ENCODE peak calls at places on chromosome 3, in four cellular contexts. One of them, this sample, is unnamed.

GRCh38 chr3:158128755-158129154 is 18.9 kb downstream of the RSRC1 start:
- DNase-seq in H1: no peak
- DNase-seq in CD8-positive, alpha-beta T cell: no peak
- DNase-seq in nephron progenitor cell: no peak
- DNase-seq in this sample: no peak

GRCh38 chr3:52525666-52526065 is 8.0 kb downstream of the NT5DC2 start:
- DNase-seq in CD8-positive, alpha-beta T cell: no peak
- DNase-seq in nephron progenitor cell: no peak
- DNase-seq in H1: no peak
- DNase-seq in this sample: peak

GRCh38 chr3:7695067-7695466 is 806.6 kb upstream of the LMCD1 start:
- DNase-seq in H1: no peak
- DNase-seq in nephron progenitor cell: no peak
- DNase-seq in CD8-positive, alpha-beta T cell: no peak
- DNase-seq in this sample: no peak

GRCh38 chr3:141227752-141228151 is 3.9 kb upstream of the PXYLP1 start:
- DNase-seq in H1: no peak
- DNase-seq in nephron progenitor cell: no peak
- DNase-seq in CD8-positive, alpha-beta T cell: no peak
- DNase-seq in this sample: no peak

GRCh38 chr3:112649478-112649735 is 8.5 kb upstream of the CCDC80 start:
- DNase-seq in CD8-positive, alpha-beta T cell: no peak
- DNase-seq in H1: no peak
- DNase-seq in nephron progenitor cell: no peak
- DNase-seq in this sample: no peak

GRCh38 chr3:93969443-93969842 is 4.3 kb downstream of the PROS1 start:
- DNase-seq in nephron progenitor cell: no peak
- DNase-seq in H1: no peak
- DNase-seq in CD8-positive, alpha-beta T cell: no peak
- DNase-seq in this sample: no peak

GRCh38 chr3:8143186-8143585 is 358.4 kb upstream of the LMCD1 start:
- DNase-seq in CD8-positive, alpha-beta T cell: no peak
- DNase-seq in H1: no peak
- DNase-seq in nephron progenitor cell: no peak
- DNase-seq in this sample: no peak

GRCh38 chr3:20648294-20648693 is 462.3 kb upstream of the SGO1 start:
- DNase-seq in H1: no peak
- DNase-seq in CD8-positive, alpha-beta T cell: no peak
- DNase-seq in nephron progenitor cell: no peak
- DNase-seq in this sample: no peak

GRCh38 chr3:15520185-15520584 is 1.3 kb downstream of the COLQ start:
- DNase-seq in CD8-positive, alpha-beta T cell: no peak
- DNase-seq in nephron progenitor cell: no peak
- DNase-seq in H1: no peak
- DNase-seq in this sample: no peak

GRCh38 chr3:177833392-177833791 is 636.1 kb upstream of the TBL1XR1 start:
- DNase-seq in nephron progenitor cell: no peak
- DNase-seq in CD8-positive, alpha-beta T cell: no peak
- DNase-seq in H1: no peak
- DNase-seq in this sample: no peak

GRCh38 chr3:71930056-71930991 is 145.4 kb upstream of the PROK2 start:
- DNase-seq in H1: peak
- DNase-seq in nephron progenitor cell: no peak
- DNase-seq in CD8-positive, alpha-beta T cell: no peak
- DNase-seq in this sample: peak

GRCh38 chr3:23611737-23612295 is 193.9 kb upstream of the UBE2E1 start:
- DNase-seq in H1: peak
- DNase-seq in CD8-positive, alpha-beta T cell: no peak
- DNase-seq in nephron progenitor cell: no peak
- DNase-seq in this sample: no peak

GRCh38 chr3:24137958-24138875 is 193.1 kb downstream of the NR1D2 start:
- DNase-seq in CD8-positive, alpha-beta T cell: no peak
- DNase-seq in nephron progenitor cell: no peak
- DNase-seq in H1: no peak
- DNase-seq in this sample: no peak

GRCh38 chr3:188812198-188812597 is 359.6 kb upstream of the TPRG1 start:
- DNase-seq in nephron progenitor cell: no peak
- DNase-seq in CD8-positive, alpha-beta T cell: no peak
- DNase-seq in H1: no peak
- DNase-seq in this sample: no peak

GRCh38 chr3:86416334-86416733 is 574.6 kb downstream of the VGLL3 start:
- DNase-seq in CD8-positive, alpha-beta T cell: no peak
- DNase-seq in H1: no peak
- DNase-seq in nephron progenitor cell: no peak
- DNase-seq in this sample: no peak

GRCh38 chr3:44114142-44114541 is 127.5 kb upstream of the TOPAZ1 start:
- DNase-seq in CD8-positive, alpha-beta T cell: no peak
- DNase-seq in H1: peak
- DNase-seq in nephron progenitor cell: peak
- DNase-seq in this sample: no peak

GRCh38 chr3:69359339-69359893 is 26.5 kb downstream of the FRMD4B start:
- DNase-seq in CD8-positive, alpha-beta T cell: no peak
- DNase-seq in H1: no peak
- DNase-seq in nephron progenitor cell: no peak
- DNase-seq in this sample: no peak

GRCh38 chr3:152302521-152303021 is 33.8 kb downstream of the MBNL1 start:
- DNase-seq in nephron progenitor cell: no peak
- DNase-seq in CD8-positive, alpha-beta T cell: no peak
- DNase-seq in H1: no peak
- DNase-seq in this sample: no peak

GRCh38 chr3:146277953-146278631 is 27.2 kb upstream of the PLSCR4 start:
- DNase-seq in CD8-positive, alpha-beta T cell: no peak
- DNase-seq in nephron progenitor cell: no peak
- DNase-seq in H1: no peak
- DNase-seq in this sample: no peak

GRCh38 chr3:62873672-62874397 is 1.4 kb downstream of the CADPS start:
- DNase-seq in H1: peak
- DNase-seq in nephron progenitor cell: peak
- DNase-seq in CD8-positive, alpha-beta T cell: no peak
- DNase-seq in this sample: no peak

GRCh38 chr3:42190701-42191442 is 75.1 kb downstream of the CCK start:
- DNase-seq in nephron progenitor cell: peak
- DNase-seq in H1: peak
- DNase-seq in CD8-positive, alpha-beta T cell: peak
- DNase-seq in this sample: peak

GRCh38 chr3:170632780-170633179 is 46.9 kb upstream of the SLC7A14 start:
- DNase-seq in H1: no peak
- DNase-seq in CD8-positive, alpha-beta T cell: no peak
- DNase-seq in nephron progenitor cell: no peak
- DNase-seq in this sample: no peak

GRCh38 chr3:175728566-175728965 is 869.4 kb downstream of the NAALADL2 start:
- DNase-seq in H1: no peak
- DNase-seq in nephron progenitor cell: no peak
- DNase-seq in CD8-positive, alpha-beta T cell: no peak
- DNase-seq in this sample: no peak

GRCh38 chr3:62131620-62132019 is 241.7 kb downstream of the FEZF2 start:
- DNase-seq in H1: no peak
- DNase-seq in nephron progenitor cell: no peak
- DNase-seq in CD8-positive, alpha-beta T cell: no peak
- DNase-seq in this sample: no peak

GRCh38 chr3:4332574-4332973 is 29.4 kb downstream of the SETMAR start:
- DNase-seq in nephron progenitor cell: no peak
- DNase-seq in H1: no peak
- DNase-seq in CD8-positive, alpha-beta T cell: no peak
- DNase-seq in this sample: no peak

GRCh38 chr3:109023656-109024254 is 70.1 kb upstream of the GUCA1C start:
- DNase-seq in H1: no peak
- DNase-seq in nephron progenitor cell: peak
- DNase-seq in CD8-positive, alpha-beta T cell: no peak
- DNase-seq in this sample: no peak

GRCh38 chr3:177603137-177603603 is 405.9 kb upstream of the TBL1XR1 start:
- DNase-seq in nephron progenitor cell: no peak
- DNase-seq in CD8-positive, alpha-beta T cell: no peak
- DNase-seq in H1: no peak
- DNase-seq in this sample: no peak

GRCh38 chr3:49536875-49537533 is 17.3 kb upstream of the BSN start:
- DNase-seq in CD8-positive, alpha-beta T cell: no peak
- DNase-seq in nephron progenitor cell: no peak
- DNase-seq in H1: no peak
- DNase-seq in this sample: no peak

GRCh38 chr3:167882057-167882667 is 146.6 kb downstream of the SERPINI1 start:
- DNase-seq in nephron progenitor cell: no peak
- DNase-seq in H1: no peak
- DNase-seq in CD8-positive, alpha-beta T cell: no peak
- DNase-seq in this sample: no peak

GRCh38 chr3:172257638-172258400 is 190.4 kb downstream of the GHSR start:
- DNase-seq in CD8-positive, alpha-beta T cell: no peak
- DNase-seq in nephron progenitor cell: no peak
- DNase-seq in H1: no peak
- DNase-seq in this sample: no peak

GRCh38 chr3:123422457-123422856 is 26.4 kb downstream of the ADCY5 start:
- DNase-seq in H1: no peak
- DNase-seq in nephron progenitor cell: no peak
- DNase-seq in CD8-positive, alpha-beta T cell: no peak
- DNase-seq in this sample: no peak

GRCh38 chr3:71486831-71487230 is 96.7 kb downstream of the FOXP1 start:
- DNase-seq in CD8-positive, alpha-beta T cell: no peak
- DNase-seq in nephron progenitor cell: no peak
- DNase-seq in H1: no peak
- DNase-seq in this sample: no peak

GRCh38 chr3:141972394-141972793 is 96.0 kb downstream of the ATP1B3 start:
- DNase-seq in CD8-positive, alpha-beta T cell: no peak
- DNase-seq in nephron progenitor cell: no peak
- DNase-seq in H1: no peak
- DNase-seq in this sample: no peak

GRCh38 chr3:66153471-66153870 is 67.3 kb upstream of the SLC25A26 start:
- DNase-seq in H1: no peak
- DNase-seq in nephron progenitor cell: no peak
- DNase-seq in CD8-positive, alpha-beta T cell: no peak
- DNase-seq in this sample: no peak

GRCh38 chr3:16370872-16371740 is 106.1 kb downstream of the OXNAD1 start:
- DNase-seq in nephron progenitor cell: no peak
- DNase-seq in CD8-positive, alpha-beta T cell: no peak
- DNase-seq in H1: no peak
- DNase-seq in this sample: no peak

GRCh38 chr3:46734773-46735172 is 17.1 kb upstream of the PRSS50 start:
- DNase-seq in H1: peak
- DNase-seq in CD8-positive, alpha-beta T cell: no peak
- DNase-seq in nephron progenitor cell: no peak
- DNase-seq in this sample: no peak

GRCh38 chr3:46731795-46732194 is 14.1 kb upstream of the PRSS50 start:
- DNase-seq in nephron progenitor cell: no peak
- DNase-seq in CD8-positive, alpha-beta T cell: no peak
- DNase-seq in H1: no peak
- DNase-seq in this sample: no peak

GRCh38 chr3:46730819-46731218 is 13.2 kb upstream of the PRSS50 start:
- DNase-seq in H1: no peak
- DNase-seq in CD8-positive, alpha-beta T cell: no peak
- DNase-seq in nephron progenitor cell: no peak
- DNase-seq in this sample: no peak

GRCh38 chr3:46736006-46736872 is 18.6 kb upstream of the PRSS50 start:
- DNase-seq in CD8-positive, alpha-beta T cell: no peak
- DNase-seq in H1: peak
- DNase-seq in nephron progenitor cell: no peak
- DNase-seq in this sample: no peak

DNA sequence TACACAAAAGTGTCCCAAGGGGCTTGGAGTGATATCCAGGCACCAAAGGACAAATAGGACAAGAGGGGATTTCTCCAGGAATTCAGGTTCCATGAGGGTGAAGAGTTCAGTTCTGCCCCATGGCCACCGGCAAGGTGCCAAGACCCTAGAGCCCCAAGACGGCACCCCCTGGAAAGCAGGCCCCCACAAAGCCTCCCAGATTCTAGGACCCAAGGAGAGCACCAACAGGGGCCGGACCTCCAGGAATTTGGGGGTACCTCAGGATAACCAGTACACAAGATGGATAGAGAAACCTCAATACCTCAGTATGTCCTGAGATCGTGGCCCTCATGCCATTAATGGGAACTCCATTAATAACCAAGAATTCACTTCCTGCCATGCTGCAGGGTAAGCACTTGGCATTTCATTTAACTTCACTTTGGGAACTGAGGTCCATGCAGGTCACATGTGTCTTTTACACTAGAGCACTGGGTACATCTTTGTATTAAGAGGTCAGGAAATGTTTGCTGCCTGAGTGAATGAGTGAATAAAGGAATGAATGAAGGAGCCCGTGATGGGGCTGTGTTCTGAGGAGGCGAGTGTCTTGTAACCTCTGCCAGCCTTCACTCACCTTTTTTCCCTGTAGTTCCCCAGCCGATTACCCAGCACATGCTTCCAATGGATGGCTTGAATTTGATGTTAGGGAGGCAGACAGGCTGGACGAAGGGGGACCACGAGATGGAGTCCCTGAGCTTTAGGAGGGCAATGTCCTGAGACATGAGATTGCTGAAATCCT is 15.5 kb upstream of the PRSS50 start:
- DNase-seq in H1: no peak
- DNase-seq in CD8-positive, alpha-beta T cell: no peak
- DNase-seq in nephron progenitor cell: no peak
- DNase-seq in this sample: no peak
- TF ChIP-seq CTCF in H1: no peak
- TF ChIP-seq CTCF in CD8-positive, alpha-beta T cell: no peak
- TF ChIP-seq CTCF in nephron progenitor cell: no peak
- TF ChIP-seq CTCF in this sample: peak

DNA sequence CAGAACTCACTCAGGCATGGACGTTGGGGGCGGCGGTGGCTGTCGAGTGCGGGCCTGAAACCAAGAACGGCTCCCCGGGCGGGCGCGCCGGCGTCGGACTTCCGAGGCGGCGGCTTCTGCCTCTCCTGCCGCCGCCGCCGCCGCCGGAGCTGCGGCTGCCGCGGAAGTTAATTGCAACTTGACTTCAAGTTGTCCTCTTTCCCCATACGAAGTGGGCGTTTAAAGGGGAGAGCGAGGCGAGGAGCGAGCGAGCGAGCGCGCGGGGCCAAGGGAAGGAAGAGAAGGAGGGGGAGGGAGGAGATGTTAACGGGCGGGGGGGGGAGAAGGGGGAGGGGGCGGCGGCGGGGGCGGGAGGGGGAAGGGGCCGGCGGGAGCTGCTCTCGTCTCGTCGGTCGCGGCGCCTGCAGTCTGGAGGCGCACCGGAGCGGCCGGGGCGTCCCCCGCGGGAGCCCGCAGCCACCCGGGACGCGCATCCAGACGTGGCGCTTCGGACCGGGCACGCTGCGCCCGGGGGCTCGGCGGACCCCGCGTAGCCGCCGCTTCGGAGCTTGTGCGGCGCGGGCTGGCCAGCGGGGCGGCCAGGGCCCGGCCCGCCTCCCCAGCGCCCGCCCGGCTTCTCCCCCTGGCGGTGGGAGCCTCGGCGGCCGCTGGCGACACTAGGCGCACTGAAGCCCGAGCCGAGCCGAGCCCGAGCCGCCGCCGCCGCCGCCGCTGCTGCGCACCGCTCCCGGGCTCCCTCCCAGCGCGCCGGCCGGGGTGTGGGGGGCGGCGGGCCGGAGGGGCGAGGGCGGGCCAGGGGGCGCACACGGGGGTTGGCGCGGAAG is 19.7 kb upstream of the SATB1 start:
- DNase-seq in H1: peak
- DNase-seq in nephron progenitor cell: peak
- DNase-seq in CD8-positive, alpha-beta T cell: peak
- DNase-seq in this sample: no peak
- TF ChIP-seq CTCF in H1: peak
- TF ChIP-seq CTCF in nephron progenitor cell: no peak
- TF ChIP-seq CTCF in CD8-positive, alpha-beta T cell: no peak
- TF ChIP-seq CTCF in this sample: peak

GRCh38 chr3:12139111-12139511 is 19.6 kb downstream of the TIMP4 start:
- DNase-seq in CD8-positive, alpha-beta T cell: no peak
- DNase-seq in H1: no peak
- DNase-seq in nephron progenitor cell: peak
- DNase-seq in this sample: no peak
- TF ChIP-seq CTCF in CD8-positive, alpha-beta T cell: no peak
- TF ChIP-seq CTCF in H1: peak
- TF ChIP-seq CTCF in nephron progenitor cell: peak
- TF ChIP-seq CTCF in this sample: peak

GRCh38 chr3:147419062-147419701 is 10.0 kb downstream of the ZIC1 start:
- DNase-seq in H1: peak
- DNase-seq in nephron progenitor cell: peak
- DNase-seq in CD8-positive, alpha-beta T cell: no peak
- DNase-seq in this sample: no peak
- TF ChIP-seq CTCF in H1: no peak
- TF ChIP-seq CTCF in nephron progenitor cell: no peak
- TF ChIP-seq CTCF in CD8-positive, alpha-beta T cell: no peak
- TF ChIP-seq CTCF in this sample: no peak

This sample was measured in D721Med.